ENCODE peak calls at places on chromosomes 6 and 20, in six cellular contexts. W, K, M, R, T and N are unnamed samples.

GRCh38 chr6:81793811-81794210 is 41.3 kb upstream of the TENT5A start:
- DNase-seq in W (peak), K (no peak), M (no peak), R (no peak), T (no peak), N (no peak)

GRCh38 chr6:16181429-16182359 is 52.8 kb downstream of the MYLIP start:
- DNase-seq in W (no peak), K (no peak), M (no peak), R (no peak), T (no peak), N (no peak)

GRCh38 chr20:12595841-12596240 is 412.9 kb upstream of the SPTLC3 start:
- DNase-seq in W (no peak), K (no peak), M (no peak), R (no peak), T (no peak), N (no peak)

GRCh38 chr6:37242429-37243052 is 15.0 kb upstream of the TBC1D22B start:
- DNase-seq in W (peak), K (no peak), M (no peak), R (no peak), T (no peak), N (peak)

GRCh38 chr6:75283907-75284284 is 696 bp downstream of the TMEM30A start:
- DNase-seq in W (no peak), K (no peak), M (no peak), R (no peak), T (peak), N (peak)

GRCh38 chr6:143743256-143744166 is 65.7 kb downstream of the PHACTR2 start:
- DNase-seq in W (peak), K (no peak), M (no peak), R (no peak), T (peak), N (no peak)

GRCh38 chr6:139313229-139313628 is 21.4 kb upstream of the TXLNB start:
- DNase-seq in W (no peak), K (no peak), M (no peak), R (no peak), T (peak), N (no peak)

GRCh38 chr20:18058661-18059467 is 1.1 kb upstream of the OVOL2 start:
- DNase-seq in W (no peak), K (peak), M (peak), R (peak), T (peak), N (no peak)

GRCh38 chr6:48714286-48715049 is 603.5 kb upstream of the PTCHD4 start:
- DNase-seq in W (no peak), K (no peak), M (no peak), R (no peak), T (no peak), N (no peak)

GRCh38 chr6:32188381-32189081 is 1.5 kb downstream of the PBX2 start:
- DNase-seq in W (peak), K (no peak), M (no peak), R (no peak), T (no peak), N (no peak)

GRCh38 chr6:13729891-13730290 is 18.3 kb upstream of the RANBP9 start:
- DNase-seq in W (peak), K (no peak), M (no peak), R (no peak), T (no peak), N (peak)

GRCh38 chr6:109447087-109447486 is 6.6 kb downstream of the SMPD2 start:
- DNase-seq in W (no peak), K (no peak), M (no peak), R (no peak), T (no peak), N (no peak)

GRCh38 chr6:84512396-84512795 is 252.0 kb downstream of the TBX18 start:
- DNase-seq in W (peak), K (no peak), M (no peak), R (no peak), T (no peak), N (no peak)

GRCh38 chr6:27830212-27830664 is 82.0 kb downstream of the OR2B2 start:
- DNase-seq in W (no peak), K (no peak), M (no peak), R (no peak), T (peak), N (no peak)

GRCh38 chr6:122268394-122268793 is 131.1 kb upstream of the HSF2 start:
- DNase-seq in W (no peak), K (no peak), M (no peak), R (no peak), T (no peak), N (no peak)

GRCh38 chr6:137341721-137342195 is 122.6 kb upstream of the IFNGR1 start:
- DNase-seq in W (peak), K (peak), M (no peak), R (no peak), T (peak), N (peak)

GRCh38 chr6:106870824-106871300 is 103.7 kb downstream of the CD24 start:
- DNase-seq in W (peak), K (no peak), M (no peak), R (no peak), T (no peak), N (no peak)

GRCh38 chr20:44091026-44091425 is 96.0 kb downstream of the JPH2 start:
- DNase-seq in W (no peak), K (no peak), M (no peak), R (no peak), T (no peak), N (no peak)

GRCh38 chr20:31695849-31696804 is 26.5 kb downstream of the BCL2L1 start:
- DNase-seq in W (peak), K (no peak), M (no peak), R (no peak), T (no peak), N (no peak)

GRCh38 chr6:3368701-3369100 is 88.1 kb downstream of the SLC22A23 start:
- DNase-seq in W (no peak), K (no peak), M (no peak), R (no peak), T (no peak), N (no peak)
- TF ChIP-seq CTCF in W (no peak), K (no peak), M (no peak), R (no peak), T (no peak), N (no peak)

GRCh38 chr6:1314617-1315016 is 2.7 kb downstream of the FOXQ1 start:
- DNase-seq in W (no peak), K (no peak), M (no peak), R (no peak), T (no peak), N (no peak)

GRCh38 chr6:1315201-1315559 is 3.3 kb downstream of the FOXQ1 start:
- DNase-seq in W (no peak), K (no peak), M (no peak), R (no peak), T (no peak), N (no peak)

GRCh38 chr6:1312444-1313363 is 806 bp downstream of the FOXQ1 start:
- DNase-seq in W (no peak), K (peak), M (no peak), R (peak), T (peak), N (peak)

GRCh38 chr6:1313364-1313754 is 1.5 kb downstream of the FOXQ1 start:
- DNase-seq in W (no peak), K (no peak), M (no peak), R (peak), T (no peak), N (no peak)

GRCh38 chr6:1313755-1314503 is 2.0 kb downstream of the FOXQ1 start:
- DNase-seq in W (no peak), K (peak), M (peak), R (peak), T (peak), N (peak)
- TF ChIP-seq CTCF in W (no peak), K (peak), M (peak), R (peak), T (peak), N (peak)

GRCh38 chr6:126781582-126781981 is 336.9 kb upstream of the RSPO3 start:
- DNase-seq in W (no peak), K (no peak), M (no peak), R (no peak), T (peak), N (no peak)
- TF ChIP-seq CTCF in W (no peak), K (no peak), M (no peak), R (no peak), T (no peak), N (no peak)

GRCh38 chr6:116556065-116556464 is 2.5 kb downstream of the CALHM4 start:
- DNase-seq in W (peak), K (no peak), M (no peak), R (no peak), T (no peak), N (no peak)

GRCh38 chr6:116556814-116557403 is 3.4 kb downstream of the CALHM4 start:
- DNase-seq in W (no peak), K (no peak), M (no peak), R (no peak), T (no peak), N (no peak)

GRCh38 chr6:116561377-116562018 is 7.9 kb downstream of the CALHM4 start:
- DNase-seq in W (peak), K (no peak), M (peak), R (peak), T (peak), N (peak)

GRCh38 chr6:116560130-116560529 is 6.6 kb downstream of the CALHM4 start:
- DNase-seq in W (no peak), K (no peak), M (no peak), R (no peak), T (no peak), N (no peak)

DNA sequence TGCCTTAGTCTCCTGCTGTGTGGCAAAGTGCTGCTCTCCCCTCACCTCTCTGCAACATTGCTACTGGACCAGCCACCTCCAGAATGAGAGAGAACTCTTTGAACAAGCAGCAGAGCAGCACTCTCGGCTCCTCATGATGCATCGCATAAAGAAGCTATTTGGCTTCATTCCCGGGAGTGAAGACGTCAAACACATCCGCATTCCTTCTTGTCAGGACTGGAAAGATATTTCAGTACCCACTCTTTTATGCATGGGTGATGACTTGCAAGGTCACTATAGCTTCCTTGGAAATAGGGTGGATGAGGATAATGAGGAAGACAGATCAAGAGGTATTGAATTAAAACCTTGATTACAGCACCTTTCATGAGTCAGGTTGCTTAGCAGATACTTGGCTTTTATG is 4.3 kb downstream of the CALHM4 start:
- DNase-seq in W (peak), K (no peak), M (peak), R (no peak), T (no peak), N (no peak)
- TF ChIP-seq CTCF in W (no peak), K (no peak), M (no peak), R (no peak), T (no peak), N (no peak)

DNA sequence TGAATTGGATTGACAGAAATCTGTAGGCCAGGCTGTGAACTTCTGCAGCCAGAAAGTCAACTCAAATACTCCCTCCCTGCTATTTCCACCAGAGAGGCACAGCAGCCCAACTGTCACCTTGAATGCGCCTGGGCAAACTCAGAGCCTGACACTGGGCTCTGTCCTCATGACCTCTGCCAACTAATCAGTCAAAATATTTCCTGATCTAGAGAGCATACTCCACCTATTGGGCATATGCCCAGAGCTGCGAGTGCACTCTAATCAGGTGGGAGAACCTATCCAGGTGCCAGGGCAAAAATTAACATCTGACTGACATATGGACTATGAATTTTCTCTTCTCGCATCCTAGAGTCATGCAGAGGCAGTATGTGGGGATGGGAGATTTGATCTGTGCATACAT is 406.3 kb upstream of the RUNX2 start:
- DNase-seq in W (no peak), K (no peak), M (no peak), R (no peak), T (no peak), N (no peak)
- TF ChIP-seq CTCF in W (no peak), K (no peak), M (no peak), R (no peak), T (no peak), N (no peak)

DNA sequence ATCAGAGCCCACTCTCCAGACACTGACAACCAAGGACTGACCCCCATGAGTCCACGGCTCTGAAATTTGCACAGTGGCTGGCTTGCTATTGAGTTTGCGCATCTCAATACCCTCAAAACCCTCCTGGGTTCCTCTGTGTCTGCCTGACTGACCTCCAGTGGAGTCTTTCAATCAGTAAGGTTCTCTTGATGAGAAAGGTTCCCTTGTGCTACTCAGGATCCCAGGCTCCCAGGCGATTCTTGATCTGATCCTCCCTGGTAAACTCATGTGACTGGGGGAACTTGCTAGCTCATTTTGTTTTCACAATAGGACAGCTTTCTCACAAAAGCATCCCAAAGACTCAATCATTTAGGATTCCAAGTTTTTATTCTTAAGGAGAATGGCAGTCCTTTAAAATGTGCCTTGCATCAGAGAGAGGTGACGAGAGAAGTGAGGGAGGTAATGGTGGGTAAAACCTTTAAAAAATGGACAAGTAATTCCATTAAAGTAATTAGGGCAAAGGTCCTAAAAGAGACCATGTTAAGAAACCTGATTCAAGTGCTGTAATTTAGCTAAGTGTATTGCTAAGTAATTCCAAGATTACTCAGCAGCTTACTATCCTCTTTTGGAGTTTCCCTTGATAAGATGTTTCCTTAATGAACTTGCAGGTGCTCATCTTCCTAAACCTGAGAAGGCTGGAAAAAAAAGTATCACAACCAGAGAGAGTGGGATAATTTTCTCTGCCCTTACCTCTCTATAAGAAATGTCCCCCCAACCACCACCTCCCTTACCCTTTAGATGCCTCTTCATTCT is 304.7 kb upstream of the SGK1 start:
- DNase-seq in W (no peak), K (no peak), M (no peak), R (no peak), T (peak), N (no peak)
- TF ChIP-seq CTCF in W (no peak), K (no peak), M (no peak), R (no peak), T (no peak), N (no peak)